ENCODE peak calls at places on chromosomes 5 and 9, in seven cellular contexts. H is ovary, D is spleen, E is AG04450, K is cardiac muscle cell, M is body of pancreas, V is K562. B is an unnamed sample.

GRCh38 chr5:173578947-173579615 is 37.4 kb downstream of the BOD1 start:
- DNase-seq in H (no peak), M (no peak), K (no peak), V (no peak), D (no peak), E (no peak), B (no peak)

GRCh38 chr5:29800752-29801151 is 1392.7 kb upstream of the CDH6 start:
- DNase-seq in E (no peak), M (no peak), V (no peak), K (no peak), D (no peak), H (no peak), B (no peak)

GRCh38 chr5:154575869-154576806 is 98.1 kb upstream of the HAND1 start:
- DNase-seq in K (no peak), E (no peak), H (no peak), D (no peak), M (peak), V (no peak), B (no peak)

GRCh38 chr9:109887079-109887478 is 107.1 kb downstream of the PALM2AKAP2 start:
- DNase-seq in H (no peak), M (no peak), K (peak), D (no peak), V (no peak), E (no peak), B (no peak)

GRCh38 chr9:122075135-122076030 is 17.7 kb downstream of the TTLL11 start:
- DNase-seq in H (no peak), V (no peak), M (no peak), E (no peak), D (no peak), K (no peak), B (no peak)

GRCh38 chr9:36450110-36450732 is 50.2 kb upstream of the RNF38 start:
- DNase-seq in M (peak), H (no peak), V (peak), D (no peak), E (peak), K (peak), B (no peak)

GRCh38 chr9:135478858-135479468 is 619 bp upstream of the PPP1R26 start:
- DNase-seq in D (peak), H (peak), V (peak), E (no peak), M (peak), K (peak), B (peak)

GRCh38 chr5:62457071-62457470 is 44.5 kb downstream of the IPO11 start:
- DNase-seq in H (no peak), D (no peak), K (no peak), V (no peak), M (no peak), E (no peak), B (no peak)

GRCh38 chr9:137422668-137423000 is 328 bp downstream of the EXD3 start:
- DNase-seq in M (peak), E (no peak), H (no peak), D (peak), V (peak), K (peak), B (peak)

GRCh38 chr5:116543501-116543900 is 31.1 kb downstream of the SEMA6A start:
- DNase-seq in K (no peak), E (no peak), D (no peak), V (no peak), M (no peak), H (no peak), B (no peak)

GRCh38 chr5:142104491-142104890 is 4.1 kb upstream of the NDFIP1 start:
- DNase-seq in M (no peak), K (no peak), D (no peak), E (no peak), V (no peak), H (no peak), B (no peak)

GRCh38 chr9:71608825-71609452 is 159.4 kb downstream of the CEMIP2 start:
- DNase-seq in H (no peak), D (no peak), V (no peak), E (no peak), M (no peak), K (peak), B (no peak)

GRCh38 chr5:179219661-179220620 is 125.3 kb downstream of the ADAMTS2 start:
- DNase-seq in V (no peak), H (no peak), K (no peak), M (no peak), D (peak), E (no peak), B (peak)

GRCh38 chr9:121987312-121987711 is 105.8 kb downstream of the TTLL11 start:
- DNase-seq in V (no peak), M (no peak), H (no peak), K (no peak), E (no peak), D (no peak), B (no peak)

GRCh38 chr5:83577036-83577636 is 105.6 kb downstream of the VCAN start:
- DNase-seq in M (peak), V (no peak), D (no peak), K (peak), H (no peak), E (no peak), B (no peak)

GRCh38 chr9:69370430-69370829 is 45.4 kb downstream of the ENTREP1 start:
- DNase-seq in D (no peak), V (no peak), M (no peak), H (no peak), E (no peak), K (peak), B (no peak)

GRCh38 chr5:149834246-149834855 is 104.2 kb downstream of the PPARGC1B start:
- DNase-seq in K (peak), H (peak), V (peak), E (peak), M (peak), D (no peak), B (no peak)

GRCh38 chr5:173714551-173715428 is 98.3 kb upstream of the BOD1 start:
- DNase-seq in H (no peak), V (peak), K (peak), E (peak), D (no peak), M (no peak), B (peak)

GRCh38 chr9:100637787-100638186 is 59.9 kb downstream of the CAVIN4 start:
- DNase-seq in H (no peak), E (no peak), V (no peak), K (no peak), D (no peak), M (no peak), B (peak)

GRCh38 chr5:37838152-37838932 is 1.5 kb downstream of the GDNF start:
- DNase-seq in H (peak), K (peak), D (no peak), M (no peak), E (no peak), V (no peak), B (no peak)

GRCh38 chr5:78287833-78288232 is 6.7 kb downstream of the AP3B1 start:
- DNase-seq in E (peak), H (no peak), V (no peak), K (peak), M (no peak), D (no peak), B (no peak)
- H3K27ac ChIP-seq in E (no peak), H (no peak), V (no peak), K (no peak), M (no peak), D (no peak), B (no peak)

GRCh38 chr5:99061299-99061698 is 132.5 kb upstream of the CHD1 start:
- DNase-seq in H (no peak), D (no peak), M (no peak), K (no peak), V (no peak), E (no peak), B (no peak)
- H3K4me3 ChIP-seq in H (no peak), D (no peak), M (no peak), K (no peak), V (no peak), E (peak), B (no peak)

GRCh38 chr5:94778299-94778698 is 159.8 kb downstream of the SLF1 start:
- DNase-seq in K (no peak), D (no peak), M (no peak), H (no peak), V (no peak), E (no peak), B (no peak)
- H3K27ac ChIP-seq in K (no peak), D (no peak), M (no peak), H (no peak), V (no peak), E (no peak), B (no peak)

GRCh38 chr5:72600401-72600981 is 93.3 kb upstream of the ZNF366 start:
- DNase-seq in V (no peak), H (no peak), E (peak), M (no peak), K (peak), D (no peak), B (no peak)

GRCh38 chr5:72598461-72599433 is 91.5 kb upstream of the ZNF366 start:
- DNase-seq in H (no peak), M (no peak), K (peak), E (no peak), D (peak), V (no peak), B (no peak)

GRCh38 chr5:72596956-72597355 is 89.7 kb upstream of the ZNF366 start:
- DNase-seq in M (no peak), K (peak), D (no peak), V (no peak), E (no peak), H (no peak), B (no peak)

GRCh38 chr5:72599519-72600400 is 92.5 kb upstream of the ZNF366 start:
- DNase-seq in D (no peak), V (no peak), E (no peak), H (no peak), K (peak), M (no peak), B (no peak)

GRCh38 chr5:72597456-72597948 is 90.3 kb upstream of the ZNF366 start:
- DNase-seq in D (no peak), V (peak), K (peak), E (peak), M (peak), H (no peak), B (no peak)
- H3K4me3 ChIP-seq in D (no peak), V (no peak), K (no peak), E (no peak), M (no peak), H (no peak), B (no peak)

DNA sequence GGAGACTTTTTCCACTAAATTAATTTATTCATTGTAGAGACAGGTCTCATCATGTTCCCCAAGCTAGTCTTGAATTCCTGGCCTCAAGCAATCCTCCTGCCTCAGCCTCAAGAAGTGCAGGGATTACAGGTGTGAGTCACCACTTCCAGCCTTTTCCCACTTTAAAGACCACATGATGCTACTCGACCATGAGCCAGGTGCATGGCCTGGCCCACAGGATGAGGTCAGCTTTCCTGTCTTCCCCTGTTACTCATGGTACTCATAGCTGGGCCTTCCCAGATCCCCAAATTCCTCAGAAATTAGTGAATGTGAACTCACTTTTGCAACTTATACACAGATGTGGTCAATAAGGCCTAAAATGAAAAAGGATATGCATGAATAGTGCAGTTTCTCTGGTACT is 395.9 kb downstream of the SEMA5A start:
- DNase-seq in H (no peak), D (no peak), E (peak), V (no peak), M (no peak), K (no peak), B (no peak)
- H3K27ac ChIP-seq in H (no peak), D (no peak), E (peak), V (no peak), M (no peak), K (no peak), B (no peak)

GRCh38 chr9:89892920-89893319 is 288.1 kb downstream of the GADD45G start:
- DNase-seq in V (no peak), D (no peak), K (no peak), M (no peak), E (no peak), H (no peak), B (no peak)

GRCh38 chr9:89892053-89892419 is 287.2 kb downstream of the GADD45G start:
- DNase-seq in M (no peak), E (no peak), H (no peak), D (no peak), K (peak), V (no peak), B (no peak)

GRCh38 chr9:89889865-89890264 is 285.1 kb downstream of the GADD45G start:
- DNase-seq in D (peak), M (no peak), E (no peak), K (no peak), H (no peak), V (no peak), B (no peak)

GRCh38 chr9:89890326-89890980 is 285.6 kb downstream of the GADD45G start:
- DNase-seq in K (no peak), V (no peak), E (no peak), M (no peak), H (no peak), D (peak), B (no peak)

DNA sequence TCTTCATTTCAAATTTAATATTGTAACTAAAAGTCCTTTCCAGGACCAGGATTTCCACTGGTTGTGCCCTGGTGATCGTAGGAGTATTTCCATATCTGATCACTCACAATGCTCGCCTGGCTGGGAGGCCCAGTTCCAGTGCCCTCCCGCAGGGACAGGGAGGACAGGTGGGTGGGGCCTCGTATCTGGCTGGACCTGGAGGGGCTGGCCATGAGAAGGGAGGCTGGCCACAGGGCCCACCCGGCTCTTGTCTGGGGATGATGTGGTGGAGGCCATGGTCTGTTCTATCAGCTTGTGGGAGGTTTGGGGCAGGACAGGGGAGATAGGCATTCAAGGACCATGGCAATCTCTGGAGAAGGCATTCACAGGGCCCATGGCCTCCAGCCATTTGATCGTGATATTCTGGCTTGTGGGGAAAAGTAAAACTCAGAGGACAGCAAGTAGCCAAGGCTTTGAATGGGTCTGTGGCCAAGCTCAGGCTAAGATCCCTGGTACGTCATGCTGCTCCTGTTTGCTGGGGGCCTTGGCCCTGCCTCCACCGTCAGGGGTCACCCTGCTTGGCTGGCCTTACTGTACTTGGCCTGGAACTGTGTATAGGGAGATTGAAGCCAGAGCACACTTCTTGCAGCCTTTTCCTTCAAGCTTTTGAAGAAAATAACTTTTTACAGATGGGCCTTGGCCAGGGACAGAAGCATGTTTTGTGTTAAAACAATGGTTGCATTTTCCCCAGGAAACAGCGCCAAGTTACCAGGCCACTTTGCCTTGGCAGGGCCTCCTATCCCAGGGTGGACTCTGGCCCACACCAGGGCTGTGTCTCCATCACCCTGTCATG is 286.6 kb downstream of the GADD45G start:
- DNase-seq in D (peak), H (peak), E (no peak), V (no peak), M (peak), K (peak), B (no peak)
- H3K4me3 ChIP-seq in D (no peak), H (no peak), E (no peak), V (no peak), M (no peak), K (no peak), B (no peak)

GRCh38 chr9:34381323-34381722 is 4.6 kb upstream of the MYORG start:
- DNase-seq in V (no peak), E (no peak), H (no peak), K (no peak), M (peak), D (peak), B (no peak)

GRCh38 chr9:34380034-34380510 is 3.4 kb upstream of the MYORG start:
- DNase-seq in E (no peak), K (peak), D (peak), H (no peak), V (no peak), M (no peak), B (no peak)

GRCh38 chr9:34378376-34379060 is 1.8 kb upstream of the MYORG start:
- DNase-seq in V (no peak), M (no peak), D (peak), E (no peak), H (no peak), K (no peak), B (no peak)

GRCh38 chr9:34380511-34381315 is 4.0 kb upstream of the MYORG start:
- DNase-seq in M (peak), E (peak), V (peak), D (peak), H (peak), K (peak), B (peak)

GRCh38 chr9:34379334-34380033 is 2.8 kb upstream of the MYORG start:
- DNase-seq in V (peak), D (peak), E (peak), M (peak), K (peak), H (peak), B (peak)
- H3K27ac ChIP-seq in V (no peak), D (no peak), E (no peak), M (no peak), K (no peak), H (no peak), B (peak)